ENCODE peak calls at places on chromosomes 12 and 14, in six cellular contexts. C is HepG2, V is GM12878, Z is GM12891, M is H1, N is K562. R is an unnamed sample.

GRCh38 chr14:24231263-24232120 is 675 bp downstream of the NEDD8 start:
- DNase-seq in V (no peak), Z (no peak), M (peak; percentile 56), N (peak; percentile 16), C (peak; percentile 40), R (no peak)

GRCh38 chr12:68477256-68477655 is 133.4 kb upstream of the RAP1B start:
- DNase-seq in M (no peak), V (no peak), N (no peak), Z (no peak), C (no peak), R (no peak)

GRCh38 chr12:110794623-110795280 is 52.0 kb upstream of the CCDC63 start:
- DNase-seq in N (no peak), Z (no peak), V (no peak), C (no peak), M (no peak), R (no peak)

GRCh38 chr12:45863332-45863731 is 127.0 kb downstream of the SCAF11 start:
- DNase-seq in Z (no peak), C (no peak), N (no peak), M (no peak), V (no peak), R (no peak)

GRCh38 chr14:71497645-71498086 is 434.6 kb upstream of the RGS6 start:
- DNase-seq in V (peak; percentile 98), M (no peak), C (no peak), N (no peak), Z (peak; percentile 9), R (peak; percentile 17)

GRCh38 chr14:104694475-104694950 is 5.1 kb downstream of the INF2 start:
- DNase-seq in C (no peak), N (no peak), M (no peak), Z (no peak), V (no peak), R (no peak)

GRCh38 chr12:104132351-104132956 is 5.6 kb downstream of the NFYB start:
- DNase-seq in C (no peak), V (no peak), N (no peak), M (no peak), Z (no peak), R (no peak)

GRCh38 chr12:79083181-79083580 is 218.6 kb downstream of the SYT1 start:
- DNase-seq in M (no peak), Z (no peak), V (no peak), C (no peak), N (no peak), R (no peak)

GRCh38 chr12:47082963-47083621 is 3.3 kb upstream of the AMIGO2 start:
- DNase-seq in N (no peak), V (no peak), Z (no peak), M (no peak), C (no peak), R (no peak)

GRCh38 chr14:89675590-89675989 is 258.6 kb upstream of the FOXN3 start:
- DNase-seq in N (no peak), C (no peak), Z (no peak), M (no peak), V (no peak), R (no peak)

GRCh38 chr12:66550626-66551025 is 128.2 kb downstream of the GRIP1 start:
- DNase-seq in V (no peak), M (no peak), Z (no peak), C (no peak), N (no peak), R (no peak)

GRCh38 chr12:120625557-120626419 is 14.6 kb upstream of the CABP1 start:
- DNase-seq in V (peak; percentile 11), Z (no peak), M (peak; percentile 76), N (peak; percentile 95), C (no peak), R (no peak)

GRCh38 chr12:127060310-127060847 is 1206.6 kb upstream of the TMEM132C start:
- DNase-seq in C (no peak), V (no peak), Z (no peak), M (no peak), N (peak; percentile 79), R (no peak)

GRCh38 chr12:133264173-133264572 is 28.5 kb upstream of the ANHX start:
- DNase-seq in Z (no peak), V (no peak), M (no peak), C (no peak), N (no peak), R (no peak)

GRCh38 chr14:61586539-61587396 is 108.5 kb upstream of the HIF1A start:
- DNase-seq in V (no peak), C (no peak), Z (no peak), M (peak; percentile 13), N (no peak), R (no peak)

GRCh38 chr12:95857799-95858198 is 953 bp upstream of the SNRPF start:
- DNase-seq in C (no peak), Z (no peak), V (no peak), N (no peak), M (no peak), R (no peak)

GRCh38 chr14:89283327-89284060 is 133.5 kb downstream of the FOXN3 start:
- DNase-seq in C (no peak), M (no peak), Z (no peak), V (no peak), N (no peak), R (no peak)

GRCh38 chr12:57475271-57476161 is 4.2 kb downstream of the ARHGAP9 start:
- DNase-seq in C (no peak), M (peak; percentile 67), Z (no peak), N (no peak), V (no peak), R (no peak)

GRCh38 chr12:112680993-112681392 is 110.6 kb upstream of the RPH3A start:
- DNase-seq in M (no peak), Z (no peak), N (no peak), V (no peak), C (no peak), R (no peak)

GRCh38 chr12:78343657-78344056 is 513.0 kb downstream of the NAV3 start:
- DNase-seq in Z (no peak), C (no peak), M (no peak), N (no peak), V (no peak), R (no peak)

GRCh38 chr14:28308727-28309126 is 457.9 kb upstream of the FOXG1 start:
- DNase-seq in C (no peak), M (no peak), V (no peak), Z (no peak), N (no peak), R (no peak)

GRCh38 chr14:91375748-91376452 is 41.7 kb downstream of the CCDC88C start:
- DNase-seq in M (no peak), N (no peak), V (no peak), Z (no peak), C (no peak), R (no peak)

GRCh38 chr12:103785243-103786031 is 55.6 kb downstream of the NT5DC3 start:
- DNase-seq in M (no peak), V (no peak), C (peak; percentile 18), N (no peak), Z (no peak), R (no peak)

GRCh38 chr14:106586098-106586704 is 1059.8 kb downstream of the TMEM121 start:
- DNase-seq in V (no peak), C (peak; percentile 37), Z (peak; percentile 41), N (peak; percentile 51), M (peak; percentile 49), R (peak; percentile 44)

GRCh38 chr12:77133566-77133965 is 68.2 kb upstream of the E2F7 start:
- DNase-seq in Z (no peak), M (peak; percentile 80), V (no peak), C (peak; percentile 4), N (no peak), R (no peak)

GRCh38 chr12:43807361-43807760 is 1.2 kb upstream of the TWF1 start:
- DNase-seq in C (no peak), Z (no peak), V (no peak), N (no peak), M (no peak), R (no peak)

DNA sequence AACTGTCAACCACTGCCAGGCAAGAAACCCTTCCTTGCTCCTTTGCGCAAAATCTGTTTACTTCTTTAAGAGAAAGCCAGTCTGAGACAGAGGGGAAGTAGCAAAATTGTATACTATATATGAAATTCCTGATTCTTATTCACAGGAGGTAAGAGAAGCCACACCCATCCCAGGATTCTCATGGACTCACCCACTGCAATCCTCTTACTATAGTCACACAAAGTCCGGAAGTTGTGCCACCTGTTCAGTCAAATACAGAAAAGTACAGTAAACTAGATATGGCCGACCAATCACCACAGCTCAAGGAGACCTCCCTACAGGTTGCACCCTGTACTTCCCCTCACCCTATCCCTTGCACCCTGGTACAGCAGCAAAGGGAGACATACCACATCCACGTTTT is 2.9 kb downstream of the PRMT5 start:
- DNase-seq in V (no peak), Z (no peak), N (no peak), C (no peak), M (no peak), R (no peak)
- TF ChIP-seq POLR2AphosphoS5 in V (no peak), Z (no peak), N (no peak), C (no peak), M (no peak), R (no peak)

GRCh38 chr14:76292561-76292960 is 83.4 kb upstream of the ESRRB start:
- DNase-seq in N (no peak), Z (no peak), C (no peak), M (peak; percentile 14), V (no peak), R (no peak)
- TF ChIP-seq TAF1 in N (no peak), Z (no peak), C (no peak), M (no peak), V (no peak), R (no peak)

DNA sequence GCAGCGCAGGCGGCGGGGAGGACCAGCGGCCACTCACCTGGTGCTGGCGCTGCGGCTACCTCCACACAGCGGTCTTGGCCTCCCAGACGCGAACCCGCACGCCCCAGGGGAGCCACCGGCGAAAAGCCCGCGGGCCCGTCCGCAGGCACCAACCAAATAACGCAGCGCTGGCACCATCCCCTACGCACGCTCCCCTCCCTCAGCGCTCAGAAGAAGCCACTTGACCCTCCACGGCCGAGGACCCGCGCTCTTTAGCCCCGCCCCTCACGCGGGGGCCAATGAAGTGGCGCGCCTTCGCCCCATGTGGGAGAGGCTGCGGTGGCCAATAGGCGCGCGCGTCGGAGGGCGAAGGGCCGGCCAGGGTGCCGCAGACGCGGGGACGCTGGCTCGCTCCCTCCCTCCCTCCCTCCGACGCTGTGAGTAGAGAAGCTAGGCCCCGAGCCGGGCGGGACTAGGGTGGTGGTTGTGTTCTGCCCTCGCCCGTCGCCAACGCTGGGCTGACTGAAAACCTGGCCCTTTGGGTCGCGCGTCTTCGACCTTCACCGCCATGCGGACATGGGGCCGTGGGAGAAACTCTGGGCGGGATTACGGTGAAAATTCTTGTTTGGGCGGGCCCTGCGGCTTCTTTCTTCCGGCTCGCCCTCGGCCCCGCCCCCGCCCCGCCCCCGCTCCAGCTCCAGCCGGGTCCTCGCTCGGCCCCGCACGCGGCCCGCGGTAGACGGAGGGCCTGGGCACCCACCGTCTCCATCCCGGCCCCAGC is at the start of the genes DMAC2L and L2HGDH:
- DNase-seq in V (peak; percentile 74), N (peak; percentile 90), M (peak; percentile 95), Z (peak; percentile 96), C (peak; percentile 91), R (peak; percentile 95)
- TF ChIP-seq POLR2A in V (peak; percentile 97), N (peak; percentile 83), M (peak; percentile 85), Z (peak; percentile 88), C (peak; percentile 83), R (peak; percentile 82)

DNA sequence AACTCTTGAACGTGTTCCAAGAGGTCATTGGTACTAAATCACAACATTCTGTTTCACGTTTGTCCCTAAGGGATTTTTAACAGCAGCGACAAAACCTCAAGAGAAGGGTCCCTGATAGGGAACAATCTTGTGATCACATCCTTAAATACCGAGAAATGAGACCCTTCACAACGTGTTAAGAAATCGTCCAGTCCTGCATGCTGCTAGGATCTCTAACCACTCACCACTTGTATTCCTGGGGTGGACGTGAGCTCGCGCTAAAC is 134.2 kb upstream of the KRAS start:
- DNase-seq in N (no peak), M (no peak), C (no peak), V (no peak), Z (no peak), R (no peak)
- TF ChIP-seq POLR2AphosphoS5 in N (no peak), M (no peak), C (no peak), V (no peak), Z (no peak), R (no peak)

R was measured in GM12892.